ENCODE peak calls at places on chromosomes 6 and 20, in ten cellular contexts. X is H9; L is ovary; A is uterus; K is epithelial cell of esophagus; P is AML-193; N is OCI-LY7; Z is stimulated activated CD8-positive, alpha-beta memory T cell treated with anti-CD3 and anti-CD28 coated beads, Interleukin-15, amount 100 ng/mL, for 24 hours; R is posterior cingulate gyrus; C is tibial artery. O is an unnamed sample.

GRCh38 chr6:63295553-63295952 is 24.2 kb downstream of the LGSN start:
- DNase-seq in X (no peak), L (no peak), A (no peak), K (peak), P (no peak), N (no peak), Z (no peak), R (no peak), C (no peak), O (no peak)

GRCh38 chr6:38113810-38114577 is 294.5 kb downstream of the ZFAND3 start:
- DNase-seq in X (no peak), L (no peak), A (no peak), K (peak), P (no peak), N (no peak), Z (no peak), R (no peak), C (no peak), O (no peak)

GRCh38 chr6:73339340-73339739 is 14.7 kb downstream of the DPPA5 start:
- DNase-seq in X (peak), L (no peak), A (no peak), K (no peak), P (no peak), N (no peak), Z (no peak), R (no peak), C (no peak), O (no peak)

GRCh38 chr20:47857994-47858557 is 72.8 kb upstream of the SULF2 start:
- DNase-seq in X (no peak), L (peak), A (peak), K (peak), P (no peak), N (no peak), Z (no peak), R (no peak), C (no peak), O (no peak)

GRCh38 chr20:44731657-44732056 is 14.0 kb upstream of the KCNK15 start:
- DNase-seq in X (no peak), L (no peak), A (no peak), K (no peak), P (no peak), N (no peak), Z (no peak), R (no peak), C (peak), O (no peak)

GRCh38 chr6:35089935-35090505 is 51.1 kb downstream of the TCP11 start:
- DNase-seq in X (peak), L (peak), A (no peak), K (peak), P (no peak), N (no peak), Z (no peak), R (no peak), C (no peak), O (no peak)

GRCh38 chr6:108260126-108260808 is 573 bp downstream of the SNX3 start:
- DNase-seq in X (peak), L (no peak), A (no peak), K (peak), P (peak), N (peak), Z (no peak), R (peak), C (no peak), O (no peak)

GRCh38 chr6:125749864-125750691 is 646 bp downstream of the HEY2 start:
- DNase-seq in X (no peak), L (no peak), A (no peak), K (no peak), P (no peak), N (peak), Z (no peak), R (no peak), C (peak), O (no peak)

GRCh38 chr6:12113190-12113578 is 101.1 kb downstream of the HIVEP1 start:
- DNase-seq in X (no peak), L (no peak), A (no peak), K (peak), P (no peak), N (no peak), Z (no peak), R (no peak), C (no peak), O (no peak)

GRCh38 chr6:26104457-26105108 is 17.4 kb downstream of the HFE start:
- DNase-seq in X (peak), L (no peak), A (peak), K (no peak), P (no peak), N (peak), Z (no peak), R (no peak), C (no peak), O (no peak)

GRCh38 chr6:138815797-138816528 is 20.1 kb downstream of the ECT2L start:
- DNase-seq in X (no peak), L (no peak), A (no peak), K (peak), P (peak), N (peak), Z (no peak), R (no peak), C (no peak), O (no peak)

GRCh38 chr6:149060300-149060984 is 257.1 kb upstream of the TAB2 start:
- DNase-seq in X (no peak), L (no peak), A (no peak), K (no peak), P (no peak), N (peak), Z (peak), R (no peak), C (no peak), O (no peak)

GRCh38 chr6:168017629-168018028 is 20.2 kb downstream of the KIF25 start:
- DNase-seq in X (no peak), L (no peak), A (no peak), K (no peak), P (no peak), N (no peak), Z (no peak), R (no peak), C (no peak), O (no peak)

GRCh38 chr6:30006170-30007131 is 54.6 kb upstream of the POLR1H start:
- DNase-seq in X (peak), L (peak), A (peak), K (no peak), P (no peak), N (no peak), Z (no peak), R (no peak), C (peak), O (no peak)

GRCh38 chr20:63518946-63519764 is 1.4 kb upstream of the PPDPF start:
- DNase-seq in X (peak), L (no peak), A (no peak), K (no peak), P (no peak), N (no peak), Z (no peak), R (no peak), C (no peak), O (no peak)

GRCh38 chr6:85404497-85405174 is 45.2 kb upstream of the NT5E start:
- DNase-seq in X (no peak), L (no peak), A (no peak), K (peak), P (no peak), N (no peak), Z (no peak), R (no peak), C (no peak), O (no peak)

GRCh38 chr20:23349338-23350006 is 1.1 kb upstream of the NXT1 start:
- DNase-seq in X (peak), L (no peak), A (peak), K (no peak), P (peak), N (no peak), Z (no peak), R (no peak), C (no peak), O (no peak)

GRCh38 chr20:3927486-3928291 is 38.5 kb downstream of the PANK2 start:
- DNase-seq in X (peak), L (peak), A (no peak), K (no peak), P (peak), N (peak), Z (no peak), R (no peak), C (no peak), O (peak)

GRCh38 chr6:118187568-118188164 is 280.6 kb downstream of the SLC35F1 start:
- DNase-seq in X (no peak), L (no peak), A (peak), K (no peak), P (no peak), N (no peak), Z (no peak), R (peak), C (no peak), O (no peak)

GRCh38 chr6:98931710-98932109 is 16.0 kb downstream of the FBXL4 start:
- DNase-seq in X (no peak), L (no peak), A (no peak), K (no peak), P (no peak), N (no peak), Z (no peak), R (no peak), C (no peak), O (no peak)

GRCh38 chr6:167833396-167833763 is 6.7 kb downstream of the AFDN start:
- DNase-seq in X (no peak), L (no peak), A (no peak), K (no peak), P (no peak), N (no peak), Z (no peak), R (no peak), C (no peak), O (no peak)

GRCh38 chr6:125611573-125612399 is 137.6 kb upstream of the HEY2 start:
- DNase-seq in X (no peak), L (no peak), A (no peak), K (no peak), P (no peak), N (no peak), Z (no peak), R (no peak), C (peak), O (no peak)

GRCh38 chr6:136073216-136073615 is 176.9 kb downstream of the MTFR2 start:
- DNase-seq in X (no peak), L (no peak), A (no peak), K (peak), P (no peak), N (no peak), Z (no peak), R (no peak), C (no peak), O (no peak)

GRCh38 chr6:34484899-34485298 is 19.0 kb downstream of the PACSIN1 start:
- DNase-seq in X (no peak), L (no peak), A (no peak), K (peak), P (no peak), N (peak), Z (peak), R (no peak), C (no peak), O (no peak)

GRCh38 chr20:24465168-24465567 is 4.3 kb upstream of the SYNDIG1 start:
- DNase-seq in X (no peak), L (no peak), A (no peak), K (no peak), P (no peak), N (no peak), Z (no peak), R (peak), C (no peak), O (no peak)

GRCh38 chr6:121506761-121507754 is 71.6 kb downstream of the GJA1 start:
- DNase-seq in X (no peak), L (no peak), A (no peak), K (peak), P (peak), N (no peak), Z (no peak), R (no peak), C (no peak), O (no peak)

GRCh38 chr6:38554700-38555413 is 84.9 kb downstream of the BTBD9 start:
- DNase-seq in X (no peak), L (no peak), A (no peak), K (peak), P (no peak), N (no peak), Z (no peak), R (no peak), C (no peak), O (no peak)

GRCh38 chr6:32609731-32610640 is 20.3 kb upstream of the HLA-DRB1 start:
- DNase-seq in X (peak), L (peak), A (no peak), K (peak), P (peak), N (peak), Z (no peak), R (no peak), C (no peak), O (peak)